ENCODE peak calls at places on chromosomes 7 and 10, in four cellular contexts. One of them, this sample, is unnamed.

GRCh38 chr7:158824028-158824427 is 5.3 kb downstream of the ESYT2 start:
- DNase-seq in HCT116: no peak
- DNase-seq in H1: no peak
- DNase-seq in SK-N-SH: no peak
- DNase-seq in this sample: no peak

GRCh38 chr10:121154846-121155245 is 303.7 kb downstream of the WDR11 start:
- DNase-seq in H1: no peak
- DNase-seq in SK-N-SH: no peak
- DNase-seq in HCT116: no peak
- DNase-seq in this sample: no peak

GRCh38 chr7:25802057-25802456 is 349.9 kb upstream of the NFE2L3 start:
- DNase-seq in H1: no peak
- DNase-seq in HCT116: no peak
- DNase-seq in SK-N-SH: no peak
- DNase-seq in this sample: no peak

GRCh38 chr7:123433665-123434064 is 100.7 kb downstream of the IQUB start:
- DNase-seq in HCT116: no peak
- DNase-seq in H1: no peak
- DNase-seq in SK-N-SH: peak
- DNase-seq in this sample: no peak

GRCh38 chr7:2288503-2288902 is 25.7 kb downstream of the SNX8 start:
- DNase-seq in HCT116: no peak
- DNase-seq in H1: no peak
- DNase-seq in SK-N-SH: no peak
- DNase-seq in this sample: no peak

GRCh38 chr7:82335927-82336326 is 107.7 kb downstream of the CACNA2D1 start:
- DNase-seq in HCT116: no peak
- DNase-seq in SK-N-SH: peak
- DNase-seq in H1: no peak
- DNase-seq in this sample: no peak

GRCh38 chr7:123039269-123039668 is 43.8 kb upstream of the TAS2R16 start:
- DNase-seq in SK-N-SH: no peak
- DNase-seq in HCT116: no peak
- DNase-seq in H1: no peak
- DNase-seq in this sample: no peak

GRCh38 chr7:4169505-4169904 is 512.6 kb upstream of the FOXK1 start:
- DNase-seq in SK-N-SH: no peak
- DNase-seq in HCT116: peak
- DNase-seq in H1: no peak
- DNase-seq in this sample: no peak

GRCh38 chr7:112898432-112899290 is 108.5 kb upstream of the TMEM168 start:
- DNase-seq in H1: peak
- DNase-seq in HCT116: peak
- DNase-seq in SK-N-SH: peak
- DNase-seq in this sample: peak

GRCh38 chr10:23073527-23073926 is 21.9 kb upstream of the MSRB2 start:
- DNase-seq in HCT116: no peak
- DNase-seq in SK-N-SH: no peak
- DNase-seq in H1: no peak
- DNase-seq in this sample: no peak

GRCh38 chr10:110774069-110775021 is 97.4 kb upstream of the PDCD4 start:
- DNase-seq in SK-N-SH: no peak
- DNase-seq in H1: no peak
- DNase-seq in HCT116: peak
- DNase-seq in this sample: peak

GRCh38 chr10:69486922-69487730 is 35.9 kb downstream of the TSPAN15 start:
- DNase-seq in SK-N-SH: peak
- DNase-seq in HCT116: no peak
- DNase-seq in H1: no peak
- DNase-seq in this sample: no peak

GRCh38 chr7:136251826-136252225 is 274.7 kb upstream of the MTPN start:
- DNase-seq in HCT116: no peak
- DNase-seq in SK-N-SH: no peak
- DNase-seq in H1: no peak
- DNase-seq in this sample: no peak

GRCh38 chr7:92916751-92917369 is 80.5 kb upstream of the CDK6 start:
- DNase-seq in H1: no peak
- DNase-seq in SK-N-SH: peak
- DNase-seq in HCT116: peak
- DNase-seq in this sample: no peak

GRCh38 chr7:91876391-91877133 is 3.9 kb downstream of the MTERF1 start:
- DNase-seq in HCT116: no peak
- DNase-seq in H1: no peak
- DNase-seq in SK-N-SH: no peak
- DNase-seq in this sample: no peak

GRCh38 chr7:341841-342638 is 52.1 kb downstream of the FOXL3 start:
- DNase-seq in HCT116: no peak
- DNase-seq in SK-N-SH: no peak
- DNase-seq in H1: no peak
- DNase-seq in this sample: no peak

GRCh38 chr10:70106958-70107791 is 25.4 kb downstream of the AIFM2 start:
- DNase-seq in H1: peak
- DNase-seq in SK-N-SH: peak
- DNase-seq in HCT116: no peak
- DNase-seq in this sample: no peak

GRCh38 chr7:134907639-134908038 is 78.7 kb upstream of the AGBL3 start:
- DNase-seq in SK-N-SH: no peak
- DNase-seq in HCT116: no peak
- DNase-seq in H1: no peak
- DNase-seq in this sample: no peak

GRCh38 chr10:110411047-110411410 is 86.7 kb upstream of the DUSP5 start:
- DNase-seq in HCT116: peak
- DNase-seq in SK-N-SH: no peak
- DNase-seq in H1: no peak
- DNase-seq in this sample: peak

GRCh38 chr7:94393251-94393758 is 1.4 kb upstream of the COL1A2 start:
- DNase-seq in H1: no peak
- DNase-seq in HCT116: no peak
- DNase-seq in SK-N-SH: no peak
- DNase-seq in this sample: no peak

GRCh38 chr7:82443044-82443800 is at the start of gene CACNA2D1:
- DNase-seq in HCT116: no peak
- DNase-seq in H1: no peak
- DNase-seq in SK-N-SH: peak
- DNase-seq in this sample: peak

GRCh38 chr10:99628923-99629624 is 8.8 kb upstream of the SLC25A28 start:
- DNase-seq in HCT116: no peak
- DNase-seq in SK-N-SH: no peak
- DNase-seq in H1: no peak
- DNase-seq in this sample: no peak

GRCh38 chr10:99629625-99629978 is 9.4 kb upstream of the SLC25A28 start:
- DNase-seq in SK-N-SH: no peak
- DNase-seq in H1: no peak
- DNase-seq in HCT116: no peak
- DNase-seq in this sample: no peak

GRCh38 chr10:99631496-99631895 is 11.3 kb upstream of the SLC25A28 start:
- DNase-seq in HCT116: no peak
- DNase-seq in SK-N-SH: no peak
- DNase-seq in H1: no peak
- DNase-seq in this sample: no peak

GRCh38 chr10:99630439-99630838 is 10.2 kb upstream of the SLC25A28 start:
- DNase-seq in H1: no peak
- DNase-seq in SK-N-SH: peak
- DNase-seq in HCT116: peak
- DNase-seq in this sample: peak

DNA sequence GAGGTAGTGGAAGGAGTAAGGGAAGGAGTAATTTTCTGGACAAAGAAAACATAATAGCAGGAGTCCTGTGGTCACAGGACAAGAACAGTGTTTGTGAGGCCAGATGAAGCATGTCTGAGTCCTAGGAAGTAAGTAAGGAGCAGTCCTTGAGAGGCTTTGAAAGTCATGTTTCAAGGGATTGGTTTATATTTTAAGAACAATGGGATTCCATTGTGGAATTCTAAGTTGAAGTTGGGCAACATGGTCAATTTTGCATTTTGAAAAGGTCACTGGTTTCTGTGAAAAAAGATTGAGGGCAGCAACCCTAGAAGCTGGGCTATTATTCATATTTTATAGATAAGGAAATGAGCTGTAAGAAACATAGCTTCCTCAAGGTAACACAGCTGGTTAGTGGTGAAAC is 10.8 kb upstream of the SLC25A28 start:
- DNase-seq in H1: no peak
- DNase-seq in SK-N-SH: no peak
- DNase-seq in HCT116: no peak
- DNase-seq in this sample: peak
- H3K9ac ChIP-seq in H1: no peak
- H3K9ac ChIP-seq in SK-N-SH: no peak
- H3K9ac ChIP-seq in HCT116: no peak
- H3K9ac ChIP-seq in this sample: no peak

GRCh38 chr7:127380479-127380878 is 12.0 kb downstream of the ZNF800 start:
- DNase-seq in H1: no peak
- DNase-seq in HCT116: no peak
- DNase-seq in SK-N-SH: no peak
- DNase-seq in this sample: no peak

GRCh38 chr7:127387974-127388373 is 4.5 kb downstream of the ZNF800 start:
- DNase-seq in SK-N-SH: no peak
- DNase-seq in H1: no peak
- DNase-seq in HCT116: no peak
- DNase-seq in this sample: no peak

GRCh38 chr7:127382301-127383085 is 10.0 kb downstream of the ZNF800 start:
- DNase-seq in HCT116: no peak
- DNase-seq in H1: no peak
- DNase-seq in SK-N-SH: no peak
- DNase-seq in this sample: no peak

GRCh38 chr7:127379642-127380041 is 12.9 kb downstream of the ZNF800 start:
- DNase-seq in SK-N-SH: no peak
- DNase-seq in HCT116: no peak
- DNase-seq in H1: no peak
- DNase-seq in this sample: no peak

DNA sequence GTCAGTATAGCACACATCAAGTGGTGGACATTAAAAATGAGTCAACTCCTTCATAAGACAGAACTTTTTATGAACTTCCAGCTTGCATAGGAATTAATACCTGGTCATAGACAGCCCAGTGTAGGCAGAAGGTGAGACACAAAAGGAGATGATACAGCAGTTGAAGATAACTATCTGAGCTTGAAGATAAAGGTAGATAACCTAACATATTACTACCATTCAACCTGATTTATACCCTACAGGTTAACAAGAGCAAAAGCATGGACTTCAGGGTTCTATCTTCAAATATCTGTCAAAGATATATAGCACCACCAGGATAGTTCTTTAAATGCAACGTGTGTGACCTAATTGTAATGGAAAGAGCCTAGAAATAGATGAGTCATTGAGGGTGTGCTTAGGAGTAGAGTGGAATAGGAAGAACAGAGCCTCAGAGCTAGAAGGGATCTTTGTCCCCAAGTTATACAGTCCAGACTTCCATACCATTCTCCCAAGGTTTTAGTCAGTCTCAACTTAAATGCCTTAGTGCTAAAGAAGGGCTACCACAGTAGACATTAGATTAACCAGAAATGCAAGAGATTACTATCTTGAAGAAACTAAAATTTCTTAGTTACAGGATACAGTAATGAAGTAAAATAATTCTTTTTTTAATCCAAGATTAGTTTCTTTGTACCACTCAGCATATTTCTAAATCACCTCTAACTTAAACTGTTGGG is 9.2 kb downstream of the ZNF800 start:
- DNase-seq in H1: no peak
- DNase-seq in HCT116: no peak
- DNase-seq in SK-N-SH: no peak
- DNase-seq in this sample: peak
- H3K4me2 ChIP-seq in H1: no peak
- H3K4me2 ChIP-seq in HCT116: peak
- H3K4me2 ChIP-seq in SK-N-SH: no peak
- H3K4me2 ChIP-seq in this sample: no peak

GRCh38 chr10:511101-511848 is 178.2 kb downstream of the DIP2C start:
- DNase-seq in SK-N-SH: peak
- DNase-seq in H1: peak
- DNase-seq in HCT116: peak
- DNase-seq in this sample: peak
- TF ChIP-seq POLR2AphosphoS5 in SK-N-SH: no peak
- TF ChIP-seq POLR2AphosphoS5 in H1: no peak
- TF ChIP-seq POLR2AphosphoS5 in HCT116: no peak
- TF ChIP-seq POLR2AphosphoS5 in this sample: no peak

GRCh38 chr7:16742547-16742946 is 11.0 kb upstream of the TSPAN13 start:
- DNase-seq in SK-N-SH: no peak
- DNase-seq in H1: no peak
- DNase-seq in HCT116: no peak
- DNase-seq in this sample: no peak
- H3K9ac ChIP-seq in SK-N-SH: no peak
- H3K9ac ChIP-seq in H1: no peak
- H3K9ac ChIP-seq in HCT116: no peak
- H3K9ac ChIP-seq in this sample: no peak

GRCh38 chr7:14836571-14837189 is 65.9 kb downstream of the DGKB start:
- DNase-seq in HCT116: peak
- DNase-seq in H1: peak
- DNase-seq in SK-N-SH: no peak
- DNase-seq in this sample: peak
- H3K4me2 ChIP-seq in HCT116: peak
- H3K4me2 ChIP-seq in H1: no peak
- H3K4me2 ChIP-seq in SK-N-SH: peak
- H3K4me2 ChIP-seq in this sample: no peak

GRCh38 chr7:24404315-24404714 is 120.3 kb downstream of the NPY start:
- DNase-seq in HCT116: no peak
- DNase-seq in H1: no peak
- DNase-seq in SK-N-SH: no peak
- DNase-seq in this sample: no peak
- TF ChIP-seq POLR2AphosphoS5 in HCT116: no peak
- TF ChIP-seq POLR2AphosphoS5 in H1: peak
- TF ChIP-seq POLR2AphosphoS5 in SK-N-SH: no peak
- TF ChIP-seq POLR2AphosphoS5 in this sample: no peak

DNA sequence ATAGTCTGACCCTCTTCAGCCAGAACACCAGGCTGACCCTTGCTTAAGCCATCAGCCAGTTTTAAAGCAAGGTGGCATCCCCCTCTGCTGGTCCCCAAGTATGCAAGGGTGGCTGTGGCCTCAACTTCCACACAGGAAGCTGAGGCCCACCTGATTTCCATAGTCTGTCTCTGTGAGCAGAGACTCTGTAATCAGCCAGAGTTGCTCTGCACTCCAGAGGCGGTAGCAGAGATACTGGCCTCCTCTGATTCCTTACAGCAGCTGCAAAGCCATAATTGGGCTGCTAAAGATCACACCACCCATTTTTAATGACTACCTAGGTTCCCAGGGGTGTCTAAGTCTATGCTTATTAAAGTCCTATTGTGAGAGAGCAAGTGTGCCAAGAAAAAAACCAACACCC is 1.8 kb downstream of the PDAP1 start:
- DNase-seq in HCT116: no peak
- DNase-seq in H1: no peak
- DNase-seq in SK-N-SH: no peak
- DNase-seq in this sample: no peak
- H3K9ac ChIP-seq in HCT116: peak
- H3K9ac ChIP-seq in H1: no peak
- H3K9ac ChIP-seq in SK-N-SH: peak
- H3K9ac ChIP-seq in this sample: no peak

DNA sequence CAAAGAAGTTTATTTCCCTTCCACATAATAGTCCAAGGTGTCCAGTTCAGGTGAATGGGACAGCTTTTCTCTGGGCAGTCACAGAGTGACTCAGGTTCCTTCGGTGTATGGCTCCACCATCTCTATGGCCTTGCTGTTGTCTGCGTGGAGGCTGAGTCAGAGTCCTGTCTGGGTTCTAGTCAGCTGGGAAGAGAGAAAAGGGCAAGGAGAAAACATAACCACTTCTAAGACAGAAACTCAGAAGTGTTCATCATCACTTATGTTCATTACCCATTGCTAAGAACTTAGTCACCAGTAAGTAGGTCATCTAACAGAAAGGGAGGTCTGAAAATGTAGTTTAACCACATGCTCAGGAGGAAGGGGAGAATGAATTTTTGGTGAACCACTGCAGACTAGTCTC is 32.4 kb upstream of the CCDC7 start:
- DNase-seq in SK-N-SH: no peak
- DNase-seq in HCT116: peak
- DNase-seq in H1: no peak
- DNase-seq in this sample: peak
- H3K4me2 ChIP-seq in SK-N-SH: peak
- H3K4me2 ChIP-seq in HCT116: peak
- H3K4me2 ChIP-seq in H1: no peak
- H3K4me2 ChIP-seq in this sample: no peak

This sample was measured in endothelial cell of umbilical vein.